ENCODE peak calls at places on chromosomes 7 and 10, in four cellular contexts. Y is IMR-90, L is psoas muscle, Q is kidney epithelial cell. M is an unnamed sample.

GRCh38 chr10:7513455-7513854 is 102.6 kb upstream of the SFMBT2 start:
- DNase-seq in Y (no peak), L (no peak), Q (no peak), M (no peak)

GRCh38 chr7:143015926-143016490 is 10.9 kb downstream of the OR9A2 start:
- DNase-seq in Y (no peak), L (no peak), Q (no peak), M (no peak)

GRCh38 chr7:111126987-111127386 is 36.1 kb downstream of the LRRN3 start:
- DNase-seq in Y (peak), L (no peak), Q (no peak), M (no peak)

GRCh38 chr7:99372275-99373085 is 2.0 kb upstream of the ARPC1B start:
- DNase-seq in Y (peak), L (no peak), Q (peak), M (no peak)

GRCh38 chr10:77285529-77286182 is 352.0 kb downstream of the KCNMA1 start:
- DNase-seq in Y (no peak), L (no peak), Q (no peak), M (no peak)

GRCh38 chr10:114556236-114557122 is 101.6 kb downstream of the ABLIM1 start:
- DNase-seq in Y (no peak), L (no peak), Q (no peak), M (no peak)

GRCh38 chr10:97238855-97239254 is 53.1 kb upstream of the SLIT1 start:
- DNase-seq in Y (no peak), L (no peak), Q (no peak), M (no peak)

GRCh38 chr7:74420006-74420405 is 33.7 kb upstream of the GTF2IRD1 start:
- DNase-seq in Y (no peak), L (no peak), Q (no peak), M (no peak)

GRCh38 chr10:86904600-86904999 is 52.8 kb downstream of the MMRN2 start:
- DNase-seq in Y (no peak), L (no peak), Q (no peak), M (no peak)

GRCh38 chr7:151089893-151090730 is 3.8 kb downstream of the AGAP3 start:
- DNase-seq in Y (no peak), L (no peak), Q (no peak), M (no peak)

GRCh38 chr7:139620676-139621344 is 97.3 kb downstream of the CLEC2L start:
- DNase-seq in Y (peak), L (peak), Q (no peak), M (no peak)

GRCh38 chr7:30965372-30965771 is 1.6 kb downstream of the GHRHR start:
- DNase-seq in Y (no peak), L (no peak), Q (no peak), M (no peak)

GRCh38 chr10:101229275-101230184 is at the start of gene LBX1:
- DNase-seq in Y (no peak), L (peak), Q (no peak), M (no peak)

GRCh38 chr10:88975377-88975720 is 15.2 kb upstream of the FAS start:
- DNase-seq in Y (no peak), L (no peak), Q (no peak), M (no peak)

GRCh38 chr10:55631071-55631654 is 729.9 kb downstream of the ZWINT start:
- DNase-seq in Y (no peak), L (peak), Q (no peak), M (no peak)

GRCh38 chr10:55628260-55628701 is 732.8 kb downstream of the ZWINT start:
- DNase-seq in Y (no peak), L (no peak), Q (no peak), M (no peak)

GRCh38 chr10:55627526-55628170 is 733.4 kb downstream of the ZWINT start:
- DNase-seq in Y (no peak), L (no peak), Q (no peak), M (no peak)

GRCh38 chr10:55629792-55630490 is 731.1 kb downstream of the ZWINT start:
- DNase-seq in Y (peak), L (no peak), Q (no peak), M (no peak)

DNA sequence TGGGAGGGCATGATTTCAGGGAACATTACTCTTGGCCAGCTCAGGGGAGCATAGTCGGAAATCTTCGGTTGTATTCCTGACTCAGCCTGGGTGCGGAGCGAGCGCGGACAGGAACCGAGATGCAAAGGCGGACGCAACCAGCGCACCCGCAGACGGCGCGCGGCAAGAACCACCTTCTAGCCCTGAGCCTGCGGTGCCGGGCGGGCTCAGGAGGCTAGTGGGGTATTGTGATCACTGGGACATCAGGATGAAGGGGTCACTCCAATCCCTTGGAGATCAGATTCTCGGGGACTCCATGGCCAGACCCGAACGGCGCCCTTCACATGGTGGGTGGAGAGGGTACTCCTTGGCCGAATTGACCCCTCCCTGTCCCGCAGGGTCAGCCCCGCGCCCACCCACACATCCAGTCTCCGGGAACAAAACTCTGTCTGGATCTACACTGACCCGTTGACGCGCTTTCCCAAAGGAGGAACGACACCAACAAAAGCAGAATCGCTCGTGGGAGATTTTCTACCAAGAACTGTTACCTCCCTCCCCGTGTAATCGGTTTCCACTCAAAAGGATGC is 730.5 kb downstream of the ZWINT start:
- DNase-seq in Y (no peak), L (no peak), Q (no peak), M (no peak)
- TF ChIP-seq CTCF in Y (no peak), L (no peak), Q (no peak), M (no peak)

GRCh38 chr10:109996766-109997171 is 11.0 kb upstream of the ADD3 start:
- DNase-seq in Y (no peak), L (no peak), Q (no peak), M (no peak)

GRCh38 chr10:109996225-109996624 is 11.6 kb upstream of the ADD3 start:
- DNase-seq in Y (no peak), L (no peak), Q (no peak), M (no peak)

GRCh38 chr10:109993551-109993950 is 14.2 kb upstream of the ADD3 start:
- DNase-seq in Y (peak), L (no peak), Q (no peak), M (no peak)

GRCh38 chr10:109994711-109995110 is 13.1 kb upstream of the ADD3 start:
- DNase-seq in Y (no peak), L (no peak), Q (no peak), M (no peak)

GRCh38 chr10:109995178-109995577 is 12.6 kb upstream of the ADD3 start:
- DNase-seq in Y (no peak), L (no peak), Q (no peak), M (no peak)
- TF ChIP-seq CTCF in Y (no peak), L (no peak), Q (no peak), M (no peak)

GRCh38 chr7:10325395-10325794 is 648.3 kb upstream of the PHF14 start:
- DNase-seq in Y (no peak), L (no peak), Q (no peak), M (no peak)
- TF ChIP-seq CTCF in Y (no peak), L (no peak), Q (no peak), M (no peak)

GRCh38 chr7:15389073-15389472 is 172.7 kb downstream of the AGMO start:
- DNase-seq in Y (no peak), L (no peak), Q (no peak), M (no peak)
- TF ChIP-seq CTCF in Y (no peak), L (no peak), Q (peak), M (no peak)

DNA sequence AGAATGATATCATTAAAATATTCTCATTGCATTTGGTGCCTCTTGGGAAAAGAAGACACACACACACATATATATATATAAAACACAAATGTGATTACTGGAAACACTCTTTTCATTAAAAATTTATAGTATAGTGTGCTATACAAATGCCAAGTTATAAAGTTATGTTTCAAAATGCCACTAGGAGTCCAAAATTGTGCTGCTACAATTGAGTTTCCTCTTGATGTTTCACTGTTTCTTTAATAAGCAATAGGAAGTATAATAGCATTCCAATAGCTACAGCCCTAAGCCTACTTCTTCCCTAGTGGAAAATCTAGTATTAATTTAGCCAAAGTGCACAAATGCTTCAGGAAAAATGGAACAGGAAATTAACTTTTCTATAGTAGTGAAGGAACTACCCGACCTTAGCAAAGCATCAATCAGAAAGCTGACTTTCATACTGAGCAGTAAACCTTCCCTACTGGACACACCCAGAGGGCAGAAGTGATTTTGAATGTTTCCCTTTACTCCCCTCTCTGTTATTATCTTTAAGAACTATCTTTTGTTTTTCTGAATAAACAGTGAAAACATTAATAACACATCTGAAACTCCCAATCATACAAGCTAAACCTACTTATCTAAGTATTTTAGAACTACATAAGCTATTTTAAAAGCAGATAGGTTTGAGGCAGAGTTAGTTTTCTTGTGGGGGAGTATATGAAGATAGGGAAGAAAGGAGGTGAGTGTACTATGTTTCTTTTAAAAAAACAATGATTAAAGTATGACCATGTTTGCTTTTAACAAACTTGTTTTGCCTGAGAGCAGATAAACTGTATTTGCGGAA is 13.6 kb downstream of the CPED1 start:
- DNase-seq in Y (no peak), L (no peak), Q (no peak), M (no peak)
- TF ChIP-seq CTCF in Y (no peak), L (peak), Q (no peak), M (no peak)

GRCh38 chr10:5303504-5303903 is 61.3 kb upstream of the UCN3 start:
- DNase-seq in Y (no peak), L (no peak), Q (no peak), M (no peak)

GRCh38 chr10:5310914-5311313 is 53.9 kb upstream of the UCN3 start:
- DNase-seq in Y (no peak), L (no peak), Q (no peak), M (no peak)

GRCh38 chr10:5299950-5300349 is 64.8 kb upstream of the UCN3 start:
- DNase-seq in Y (peak), L (no peak), Q (no peak), M (no peak)

GRCh38 chr10:5305374-5305773 is 59.4 kb upstream of the UCN3 start:
- DNase-seq in Y (no peak), L (no peak), Q (no peak), M (no peak)
- TF ChIP-seq CTCF in Y (no peak), L (no peak), Q (no peak), M (peak)

GRCh38 chr7:32073533-32073932 is 3.3 kb upstream of the PDE1C start:
- DNase-seq in Y (no peak), L (no peak), Q (no peak), M (no peak)
- TF ChIP-seq CTCF in Y (no peak), L (no peak), Q (no peak), M (no peak)

GRCh38 chr7:8310876-8311275 is 48.9 kb upstream of the ICA1 start:
- DNase-seq in Y (no peak), L (no peak), Q (no peak), M (no peak)
- TF ChIP-seq CTCF in Y (no peak), L (no peak), Q (no peak), M (no peak)

GRCh38 chr10:32980558-32981468 is 22.8 kb upstream of the ITGB1 start:
- DNase-seq in Y (peak), L (peak), Q (peak), M (peak)
- TF ChIP-seq CTCF in Y (peak), L (no peak), Q (no peak), M (no peak)

GRCh38 chr10:12130237-12130872 is 878 bp downstream of the SEC61A2 start:
- DNase-seq in Y (peak), L (no peak), Q (peak), M (no peak)
- TF ChIP-seq CTCF in Y (peak), L (peak), Q (peak), M (peak)